ENCODE peak calls at places on chromosome 16, in ten cellular contexts. J, M, N, X, R, H, K, V, B and S are unnamed samples.
A peak's percentile ranks its signal among the peaks of the same experiment; 100 is the strongest.

GRCh38 chr16:12238598-12238997 is 262.1 kb downstream of the SNX29 start:
- DNase-seq in H (no peak), X (no peak), B (no peak), M (no peak), N (no peak), K (no peak), J (no peak), R (no peak), V (no peak), S (no peak)

GRCh38 chr16:77111057-77111456 is 79.9 kb upstream of the MON1B start:
- DNase-seq in J (no peak), N (no peak), K (no peak), M (no peak), X (no peak), R (no peak), H (no peak), B (no peak), V (no peak), S (no peak)

GRCh38 chr16:58002936-58003335 is 1.7 kb downstream of the USB1 start:
- DNase-seq in X (no peak), M (no peak), J (no peak), K (no peak), R (no peak), B (no peak), V (no peak), N (no peak), H (no peak), S (no peak)

GRCh38 chr16:89346869-89347268 is 129.4 kb downstream of the ZNF778 start:
- DNase-seq in N (no peak), H (no peak), R (no peak), J (peak; percentile 43), B (no peak), X (no peak), K (no peak), V (no peak), M (no peak), S (no peak)

GRCh38 chr16:54936086-54936978 is 5.7 kb downstream of the IRX5 start:
- DNase-seq in X (peak; percentile 62), J (no peak), K (peak; percentile 84), B (no peak), V (no peak), N (no peak), R (no peak), H (no peak), M (no peak), S (no peak)

GRCh38 chr16:71426069-71426879 is 15.6 kb downstream of the TLE7 start:
- DNase-seq in K (no peak), H (peak; percentile 62), R (peak; percentile 83), J (no peak), M (peak; percentile 86), V (peak; percentile 60), X (peak; percentile 94), B (peak; percentile 22), N (peak; percentile 77), S (peak; percentile 66)

GRCh38 chr16:89270666-89271345 is 53.3 kb downstream of the ZNF778 start:
- DNase-seq in H (no peak), B (no peak), J (no peak), R (no peak), M (no peak), N (no peak), V (no peak), X (no peak), K (no peak), S (no peak)

GRCh38 chr16:25006504-25007055 is 8.6 kb downstream of the ARHGAP17 start:
- DNase-seq in J (no peak), X (peak; percentile 69), B (no peak), R (no peak), K (no peak), H (no peak), M (no peak), V (no peak), N (no peak), S (no peak)

GRCh38 chr16:69839798-69840409 is 77.8 kb downstream of the WWP2 start:
- DNase-seq in K (no peak), H (no peak), J (peak; percentile 67), X (no peak), R (no peak), N (no peak), B (no peak), V (no peak), M (no peak), S (no peak)

GRCh38 chr16:88069397-88070168 is 118.3 kb downstream of the BANP start:
- DNase-seq in M (no peak), K (no peak), H (no peak), V (no peak), X (no peak), R (no peak), J (no peak), N (no peak), B (peak; percentile 97), S (no peak)

GRCh38 chr16:56830669-56831068 is 34.3 kb upstream of the SLC12A3 start:
- DNase-seq in M (no peak), J (no peak), V (no peak), R (no peak), B (no peak), N (no peak), H (no peak), X (peak; percentile 77), K (peak; percentile 51), S (no peak)

GRCh38 chr16:78507576-78507975 is 408.1 kb downstream of the WWOX start:
- DNase-seq in K (no peak), J (no peak), M (no peak), R (no peak), H (no peak), X (no peak), V (no peak), B (no peak), N (no peak), S (no peak)

GRCh38 chr16:23089111-23089510 is 60.1 kb downstream of the USP31 start:
- DNase-seq in K (no peak), B (no peak), R (no peak), V (no peak), H (no peak), N (no peak), J (no peak), X (no peak), M (no peak), S (no peak)

GRCh38 chr16:27482397-27483082 is 67.2 kb downstream of the GTF3C1 start:
- DNase-seq in H (no peak), N (no peak), K (no peak), R (no peak), J (no peak), B (no peak), V (no peak), M (no peak), X (no peak), S (no peak)

GRCh38 chr16:72927199-72928088 is 120.5 kb downstream of the ZFHX3 start:
- DNase-seq in J (peak; percentile 23), H (peak; percentile 29), K (no peak), B (no peak), N (peak; percentile 93), R (peak; percentile 56), M (no peak), V (no peak), X (peak; percentile 41), S (no peak)

GRCh38 chr16:49623501-49624266 is 232.2 kb downstream of the ZNF423 start:
- DNase-seq in X (no peak), R (no peak), N (no peak), B (no peak), V (no peak), J (no peak), H (no peak), K (peak; percentile 51), M (no peak), S (no peak)

GRCh38 chr16:23448392-23448791 is 4.6 kb downstream of the COG7 start:
- DNase-seq in V (no peak), R (peak; percentile 42), X (no peak), N (no peak), B (no peak), M (no peak), J (no peak), K (no peak), H (no peak), S (no peak)

GRCh38 chr16:10045947-10046346 is 136.3 kb downstream of the GRIN2A start:
- DNase-seq in N (no peak), M (no peak), H (no peak), R (no peak), K (no peak), X (no peak), V (no peak), B (no peak), J (no peak), S (no peak)

GRCh38 chr16:29816694-29817441 is 916 bp downstream of the PAGR1 start:
- DNase-seq in M (no peak), J (peak; percentile 64), B (peak; percentile 78), K (no peak), V (no peak), H (no peak), X (peak; percentile 63), N (no peak), R (no peak), S (no peak)

GRCh38 chr16:86025706-86026105 is 126.7 kb downstream of the IRF8 start:
- DNase-seq in V (no peak), X (no peak), H (no peak), R (no peak), K (no peak), B (no peak), N (no peak), J (no peak), M (no peak), S (no peak)

GRCh38 chr16:89020068-89020924 is 43.3 kb upstream of the CBFA2T3 start:
- DNase-seq in V (no peak), H (no peak), R (no peak), B (no peak), K (no peak), X (no peak), J (no peak), M (no peak), N (no peak), S (no peak)

GRCh38 chr16:88561485-88562369 is 8.5 kb upstream of the ZC3H18 start:
- DNase-seq in K (no peak), X (peak; percentile 60), N (peak; percentile 29), J (peak; percentile 40), B (peak; percentile 62), H (peak; percentile 16), M (no peak), V (peak; percentile 36), R (no peak), S (no peak)

GRCh38 chr16:76748698-76749097 is 442.3 kb upstream of the MON1B start:
- DNase-seq in V (no peak), K (no peak), M (no peak), J (no peak), B (no peak), X (no peak), R (no peak), N (no peak), H (no peak), S (no peak)

GRCh38 chr16:87219287-87219909 is 97.8 kb downstream of the C16orf95 start:
- DNase-seq in H (no peak), V (no peak), M (no peak), K (no peak), R (no peak), N (no peak), J (no peak), B (no peak), X (no peak), S (no peak)

GRCh38 chr16:75027520-75028300 is 28.9 kb downstream of the ZNRF1 start:
- DNase-seq in B (no peak), N (no peak), J (no peak), X (no peak), M (no peak), K (no peak), V (no peak), H (no peak), R (no peak), S (no peak)

GRCh38 chr16:58732545-58733247 is 1.4 kb downstream of the GOT2 start:
- DNase-seq in K (no peak), B (peak; percentile 27), J (no peak), M (peak; percentile 8), R (no peak), V (no peak), H (no peak), N (no peak), X (peak; percentile 85), S (no peak)

GRCh38 chr16:10558305-10558704 is 22.1 kb downstream of the EMP2 start:
- DNase-seq in R (no peak), H (no peak), X (no peak), B (no peak), J (no peak), K (no peak), V (no peak), N (no peak), M (no peak), S (no peak)